ENCODE peak calls at places on chromosomes 7 and 10, in nine cellular contexts. One of them, this sample, is unnamed.

GRCh38 chr10:1706711-1707110 is 30.6 kb downstream of the ADARB2 start:
- DNase-seq in fibroblast of lung: no peak
- DNase-seq in left lobe of liver: no peak
- DNase-seq in NCI-H1092: no peak
- DNase-seq in gastrocnemius medialis: no peak
- DNase-seq in EL: no peak
- DNase-seq in lung microvascular endothelial cell: no peak
- DNase-seq in AG04449: no peak
- DNase-seq in NCI-H1105 treated with DMSO at 0.1 percent for 48 hours: no peak
- DNase-seq in this sample: no peak

GRCh38 chr10:122475581-122475980 is 14.2 kb downstream of the HTRA1 start:
- DNase-seq in fibroblast of lung: peak
- DNase-seq in left lobe of liver: peak
- DNase-seq in NCI-H1092: no peak
- DNase-seq in gastrocnemius medialis: no peak
- DNase-seq in EL: no peak
- DNase-seq in lung microvascular endothelial cell: no peak
- DNase-seq in AG04449: no peak
- DNase-seq in NCI-H1105 treated with DMSO at 0.1 percent for 48 hours: no peak
- DNase-seq in this sample: no peak

GRCh38 chr7:1676550-1677071 is 6.5 kb downstream of the ELFN1 start:
- DNase-seq in fibroblast of lung: no peak
- DNase-seq in left lobe of liver: no peak
- DNase-seq in NCI-H1092: no peak
- DNase-seq in gastrocnemius medialis: no peak
- DNase-seq in EL: no peak
- DNase-seq in lung microvascular endothelial cell: no peak
- DNase-seq in AG04449: no peak
- DNase-seq in NCI-H1105 treated with DMSO at 0.1 percent for 48 hours: no peak
- DNase-seq in this sample: no peak

GRCh38 chr7:132077986-132078385 is 498.3 kb downstream of the PLXNA4 start:
- DNase-seq in fibroblast of lung: peak
- DNase-seq in left lobe of liver: no peak
- DNase-seq in NCI-H1092: no peak
- DNase-seq in gastrocnemius medialis: no peak
- DNase-seq in EL: no peak
- DNase-seq in lung microvascular endothelial cell: no peak
- DNase-seq in AG04449: no peak
- DNase-seq in NCI-H1105 treated with DMSO at 0.1 percent for 48 hours: no peak
- DNase-seq in this sample: no peak

GRCh38 chr7:104252409-104253134 is 44.8 kb upstream of the ORC5 start:
- DNase-seq in fibroblast of lung: no peak
- DNase-seq in left lobe of liver: no peak
- DNase-seq in NCI-H1092: no peak
- DNase-seq in gastrocnemius medialis: no peak
- DNase-seq in EL: no peak
- DNase-seq in lung microvascular endothelial cell: no peak
- DNase-seq in AG04449: no peak
- DNase-seq in NCI-H1105 treated with DMSO at 0.1 percent for 48 hours: no peak
- DNase-seq in this sample: no peak

GRCh38 chr7:138825049-138825721 is 27.2 kb upstream of the ATP6V0A4 start:
- DNase-seq in fibroblast of lung: no peak
- DNase-seq in left lobe of liver: no peak
- DNase-seq in NCI-H1092: no peak
- DNase-seq in gastrocnemius medialis: no peak
- DNase-seq in EL: no peak
- DNase-seq in lung microvascular endothelial cell: no peak
- DNase-seq in AG04449: no peak
- DNase-seq in NCI-H1105 treated with DMSO at 0.1 percent for 48 hours: no peak
- DNase-seq in this sample: no peak

GRCh38 chr7:100396421-100396982 is 23.2 kb downstream of the PILRA start:
- DNase-seq in fibroblast of lung: no peak
- DNase-seq in left lobe of liver: no peak
- DNase-seq in NCI-H1092: no peak
- DNase-seq in gastrocnemius medialis: no peak
- DNase-seq in EL: no peak
- DNase-seq in lung microvascular endothelial cell: no peak
- DNase-seq in AG04449: no peak
- DNase-seq in NCI-H1105 treated with DMSO at 0.1 percent for 48 hours: no peak
- DNase-seq in this sample: no peak

GRCh38 chr7:107614425-107614824 is 34.4 kb downstream of the BCAP29 start:
- DNase-seq in fibroblast of lung: peak
- DNase-seq in left lobe of liver: no peak
- DNase-seq in NCI-H1092: no peak
- DNase-seq in gastrocnemius medialis: no peak
- DNase-seq in EL: peak
- DNase-seq in lung microvascular endothelial cell: no peak
- DNase-seq in AG04449: peak
- DNase-seq in NCI-H1105 treated with DMSO at 0.1 percent for 48 hours: peak
- DNase-seq in this sample: no peak

GRCh38 chr7:45663167-45663921 is 89.2 kb downstream of the ADCY1 start:
- DNase-seq in fibroblast of lung: peak
- DNase-seq in left lobe of liver: peak
- DNase-seq in NCI-H1092: no peak
- DNase-seq in gastrocnemius medialis: no peak
- DNase-seq in EL: peak
- DNase-seq in lung microvascular endothelial cell: peak
- DNase-seq in AG04449: no peak
- DNase-seq in NCI-H1105 treated with DMSO at 0.1 percent for 48 hours: no peak
- DNase-seq in this sample: no peak

GRCh38 chr10:111298031-111298430 is 221.2 kb downstream of the ADRA2A start:
- DNase-seq in fibroblast of lung: no peak
- DNase-seq in left lobe of liver: no peak
- DNase-seq in NCI-H1092: no peak
- DNase-seq in gastrocnemius medialis: no peak
- DNase-seq in EL: no peak
- DNase-seq in lung microvascular endothelial cell: no peak
- DNase-seq in AG04449: no peak
- DNase-seq in NCI-H1105 treated with DMSO at 0.1 percent for 48 hours: no peak
- DNase-seq in this sample: no peak

GRCh38 chr10:71740069-71740468 is 20.5 kb upstream of the C10orf105 start:
- DNase-seq in fibroblast of lung: peak
- DNase-seq in left lobe of liver: no peak
- DNase-seq in NCI-H1092: no peak
- DNase-seq in gastrocnemius medialis: no peak
- DNase-seq in EL: peak
- DNase-seq in lung microvascular endothelial cell: no peak
- DNase-seq in AG04449: peak
- DNase-seq in NCI-H1105 treated with DMSO at 0.1 percent for 48 hours: peak
- DNase-seq in this sample: no peak

GRCh38 chr10:11403116-11403515 is 208.3 kb downstream of the USP6NL start:
- DNase-seq in fibroblast of lung: no peak
- DNase-seq in left lobe of liver: no peak
- DNase-seq in NCI-H1092: no peak
- DNase-seq in gastrocnemius medialis: no peak
- DNase-seq in EL: no peak
- DNase-seq in lung microvascular endothelial cell: peak
- DNase-seq in AG04449: no peak
- DNase-seq in NCI-H1105 treated with DMSO at 0.1 percent for 48 hours: no peak
- DNase-seq in this sample: peak

GRCh38 chr7:16129431-16130126 is 291.8 kb downstream of the CRPPA start:
- DNase-seq in fibroblast of lung: peak
- DNase-seq in left lobe of liver: no peak
- DNase-seq in NCI-H1092: no peak
- DNase-seq in gastrocnemius medialis: no peak
- DNase-seq in EL: peak
- DNase-seq in lung microvascular endothelial cell: peak
- DNase-seq in AG04449: peak
- DNase-seq in NCI-H1105 treated with DMSO at 0.1 percent for 48 hours: peak
- DNase-seq in this sample: no peak

GRCh38 chr7:93203496-93203895 is 22.8 kb downstream of the HEPACAM2 start:
- DNase-seq in fibroblast of lung: no peak
- DNase-seq in left lobe of liver: no peak
- DNase-seq in NCI-H1092: peak
- DNase-seq in gastrocnemius medialis: no peak
- DNase-seq in EL: no peak
- DNase-seq in lung microvascular endothelial cell: no peak
- DNase-seq in AG04449: no peak
- DNase-seq in NCI-H1105 treated with DMSO at 0.1 percent for 48 hours: no peak
- DNase-seq in this sample: no peak

GRCh38 chr7:63789378-63790176 is 209.1 kb upstream of the ZNF722 start:
- DNase-seq in fibroblast of lung: no peak
- DNase-seq in left lobe of liver: no peak
- DNase-seq in NCI-H1092: no peak
- DNase-seq in gastrocnemius medialis: no peak
- DNase-seq in EL: no peak
- DNase-seq in lung microvascular endothelial cell: no peak
- DNase-seq in AG04449: no peak
- DNase-seq in NCI-H1105 treated with DMSO at 0.1 percent for 48 hours: no peak
- DNase-seq in this sample: no peak

GRCh38 chr10:69716711-69717560 is 84.8 kb upstream of the COL13A1 start:
- DNase-seq in fibroblast of lung: peak
- DNase-seq in left lobe of liver: peak
- DNase-seq in NCI-H1092: peak
- DNase-seq in gastrocnemius medialis: peak
- DNase-seq in EL: peak
- DNase-seq in lung microvascular endothelial cell: peak
- DNase-seq in AG04449: no peak
- DNase-seq in NCI-H1105 treated with DMSO at 0.1 percent for 48 hours: peak
- DNase-seq in this sample: peak

GRCh38 chr7:155837126-155837479 is 24.8 kb upstream of the SHH start:
- DNase-seq in fibroblast of lung: no peak
- DNase-seq in left lobe of liver: no peak
- DNase-seq in NCI-H1092: no peak
- DNase-seq in gastrocnemius medialis: no peak
- DNase-seq in EL: no peak
- DNase-seq in lung microvascular endothelial cell: no peak
- DNase-seq in AG04449: no peak
- DNase-seq in NCI-H1105 treated with DMSO at 0.1 percent for 48 hours: no peak
- DNase-seq in this sample: no peak

GRCh38 chr10:26815500-26815899 is 45.3 kb downstream of the ABI1 start:
- DNase-seq in fibroblast of lung: no peak
- DNase-seq in left lobe of liver: no peak
- DNase-seq in NCI-H1092: no peak
- DNase-seq in gastrocnemius medialis: no peak
- DNase-seq in EL: no peak
- DNase-seq in lung microvascular endothelial cell: no peak
- DNase-seq in AG04449: no peak
- DNase-seq in NCI-H1105 treated with DMSO at 0.1 percent for 48 hours: no peak
- DNase-seq in this sample: no peak

GRCh38 chr10:79425074-79425532 is 20.3 kb downstream of the ZCCHC24 start:
- DNase-seq in fibroblast of lung: no peak
- DNase-seq in left lobe of liver: peak
- DNase-seq in NCI-H1092: no peak
- DNase-seq in gastrocnemius medialis: peak
- DNase-seq in EL: no peak
- DNase-seq in lung microvascular endothelial cell: no peak
- DNase-seq in AG04449: no peak
- DNase-seq in NCI-H1105 treated with DMSO at 0.1 percent for 48 hours: no peak
- DNase-seq in this sample: no peak

GRCh38 chr7:144854839-144855424 is 19.1 kb upstream of the TPK1 start:
- DNase-seq in fibroblast of lung: peak
- DNase-seq in left lobe of liver: no peak
- DNase-seq in NCI-H1092: peak
- DNase-seq in gastrocnemius medialis: no peak
- DNase-seq in EL: peak
- DNase-seq in lung microvascular endothelial cell: peak
- DNase-seq in AG04449: no peak
- DNase-seq in NCI-H1105 treated with DMSO at 0.1 percent for 48 hours: peak
- DNase-seq in this sample: no peak

GRCh38 chr10:53071505-53072125 is 299.0 kb upstream of the MBL2 start:
- DNase-seq in fibroblast of lung: no peak
- DNase-seq in left lobe of liver: no peak
- DNase-seq in NCI-H1092: no peak
- DNase-seq in gastrocnemius medialis: no peak
- DNase-seq in EL: no peak
- DNase-seq in lung microvascular endothelial cell: no peak
- DNase-seq in AG04449: no peak
- DNase-seq in NCI-H1105 treated with DMSO at 0.1 percent for 48 hours: no peak
- DNase-seq in this sample: no peak

GRCh38 chr10:48287417-48288391 is 13.2 kb upstream of the FRMPD2 start:
- DNase-seq in fibroblast of lung: no peak
- DNase-seq in left lobe of liver: peak
- DNase-seq in NCI-H1092: peak
- DNase-seq in gastrocnemius medialis: no peak
- DNase-seq in EL: no peak
- DNase-seq in lung microvascular endothelial cell: no peak
- DNase-seq in AG04449: no peak
- DNase-seq in NCI-H1105 treated with DMSO at 0.1 percent for 48 hours: peak
- DNase-seq in this sample: no peak

GRCh38 chr10:107544706-107545520 is 380.4 kb upstream of the SORCS1 start:
- DNase-seq in fibroblast of lung: no peak
- DNase-seq in left lobe of liver: no peak
- DNase-seq in NCI-H1092: no peak
- DNase-seq in gastrocnemius medialis: no peak
- DNase-seq in EL: no peak
- DNase-seq in lung microvascular endothelial cell: no peak
- DNase-seq in AG04449: no peak
- DNase-seq in NCI-H1105 treated with DMSO at 0.1 percent for 48 hours: no peak
- DNase-seq in this sample: no peak

GRCh38 chr10:122207596-122207995 is 63.5 kb upstream of the BTBD16 start:
- DNase-seq in fibroblast of lung: no peak
- DNase-seq in left lobe of liver: no peak
- DNase-seq in NCI-H1092: no peak
- DNase-seq in gastrocnemius medialis: no peak
- DNase-seq in EL: no peak
- DNase-seq in lung microvascular endothelial cell: no peak
- DNase-seq in AG04449: no peak
- DNase-seq in NCI-H1105 treated with DMSO at 0.1 percent for 48 hours: no peak
- DNase-seq in this sample: no peak

GRCh38 chr7:51308738-51309102 is 7.9 kb downstream of the COBL start:
- DNase-seq in fibroblast of lung: no peak
- DNase-seq in left lobe of liver: no peak
- DNase-seq in NCI-H1092: no peak
- DNase-seq in gastrocnemius medialis: no peak
- DNase-seq in EL: no peak
- DNase-seq in lung microvascular endothelial cell: no peak
- DNase-seq in AG04449: no peak
- DNase-seq in NCI-H1105 treated with DMSO at 0.1 percent for 48 hours: no peak
- DNase-seq in this sample: no peak

GRCh38 chr10:73211106-73211811 is 35.8 kb downstream of the DNAJC9 start:
- DNase-seq in fibroblast of lung: no peak
- DNase-seq in left lobe of liver: no peak
- DNase-seq in NCI-H1092: no peak
- DNase-seq in gastrocnemius medialis: no peak
- DNase-seq in EL: no peak
- DNase-seq in lung microvascular endothelial cell: no peak
- DNase-seq in AG04449: no peak
- DNase-seq in NCI-H1105 treated with DMSO at 0.1 percent for 48 hours: no peak
- DNase-seq in this sample: no peak

GRCh38 chr10:122460891-122461293 is 461 bp upstream of the HTRA1 start:
- DNase-seq in fibroblast of lung: peak
- DNase-seq in left lobe of liver: no peak
- DNase-seq in NCI-H1092: no peak
- DNase-seq in gastrocnemius medialis: no peak
- DNase-seq in EL: no peak
- DNase-seq in lung microvascular endothelial cell: peak
- DNase-seq in AG04449: no peak
- DNase-seq in NCI-H1105 treated with DMSO at 0.1 percent for 48 hours: no peak
- DNase-seq in this sample: no peak

GRCh38 chr10:110512461-110513187 is 14.9 kb downstream of the DUSP5 start:
- DNase-seq in fibroblast of lung: peak
- DNase-seq in left lobe of liver: no peak
- DNase-seq in NCI-H1092: no peak
- DNase-seq in gastrocnemius medialis: no peak
- DNase-seq in EL: peak
- DNase-seq in lung microvascular endothelial cell: peak
- DNase-seq in AG04449: no peak
- DNase-seq in NCI-H1105 treated with DMSO at 0.1 percent for 48 hours: no peak
- DNase-seq in this sample: no peak

GRCh38 chr10:72200883-72201282 is 14.9 kb upstream of the ANAPC16 start:
- DNase-seq in fibroblast of lung: no peak
- DNase-seq in left lobe of liver: no peak
- DNase-seq in NCI-H1092: no peak
- DNase-seq in gastrocnemius medialis: no peak
- DNase-seq in EL: no peak
- DNase-seq in lung microvascular endothelial cell: no peak
- DNase-seq in AG04449: no peak
- DNase-seq in NCI-H1105 treated with DMSO at 0.1 percent for 48 hours: no peak
- DNase-seq in this sample: no peak

GRCh38 chr10:15379043-15379442 is 8.0 kb upstream of the FAM171A1 start:
- DNase-seq in fibroblast of lung: no peak
- DNase-seq in left lobe of liver: no peak
- DNase-seq in NCI-H1092: no peak
- DNase-seq in gastrocnemius medialis: no peak
- DNase-seq in EL: no peak
- DNase-seq in lung microvascular endothelial cell: no peak
- DNase-seq in AG04449: no peak
- DNase-seq in NCI-H1105 treated with DMSO at 0.1 percent for 48 hours: no peak
- DNase-seq in this sample: no peak

GRCh38 chr10:78532480-78533046 is 498.9 kb downstream of the RPS24 start:
- DNase-seq in fibroblast of lung: no peak
- DNase-seq in left lobe of liver: no peak
- DNase-seq in NCI-H1092: no peak
- DNase-seq in gastrocnemius medialis: no peak
- DNase-seq in EL: no peak
- DNase-seq in lung microvascular endothelial cell: no peak
- DNase-seq in AG04449: no peak
- DNase-seq in NCI-H1105 treated with DMSO at 0.1 percent for 48 hours: no peak
- DNase-seq in this sample: no peak

This sample was measured in activated CD4-positive, alpha-beta T cell treated with anti-CD3 and anti-CD28 coated beads, Interleukin-2, amount 50 U/mL, for 24 hours.